ENCODE peak calls at places on chromosomes 6 and 20, in nine cellular contexts. L is substantia nigra; H is astrocyte; E is iPS DF 6.9; B is lung; Y is CD8-positive, alpha-beta memory T cell; Z is tibial nerve; N is ovary; I is hepatocyte. O is an unnamed sample.

GRCh38 chr20:23048283-23049200 is 930 bp downstream of the THBD start:
- DNase-seq in L (peak), H (peak), E (no peak), B (peak), Y (no peak), Z (peak), N (peak), I (peak), O (peak)

GRCh38 chr6:17831135-17831534 is 124.4 kb upstream of the NUP153 start:
- DNase-seq in L (peak), H (peak), E (no peak), B (no peak), Y (no peak), Z (no peak), N (no peak), I (no peak), O (no peak)

GRCh38 chr6:64250126-64250525 is 614.5 kb downstream of the PHF3 start:
- DNase-seq in L (no peak), H (no peak), E (no peak), B (no peak), Y (no peak), Z (no peak), N (no peak), I (no peak), O (no peak)

GRCh38 chr6:3625161-3625979 is 126.1 kb downstream of the PXDC1 start:
- DNase-seq in L (no peak), H (no peak), E (no peak), B (no peak), Y (no peak), Z (no peak), N (no peak), I (no peak), O (no peak)

GRCh38 chr20:38260025-38260377 is 534 bp downstream of the KIAA1755 start:
- DNase-seq in L (no peak), H (peak), E (no peak), B (no peak), Y (no peak), Z (no peak), N (no peak), I (no peak), O (no peak)

GRCh38 chr20:49658508-49658907 is 55.2 kb downstream of the B4GALT5 start:
- DNase-seq in L (no peak), H (no peak), E (no peak), B (no peak), Y (no peak), Z (no peak), N (no peak), I (no peak), O (no peak)

GRCh38 chr6:125224236-125224861 is 70.8 kb downstream of the TPD52L1 start:
- DNase-seq in L (no peak), H (peak), E (no peak), B (no peak), Y (no peak), Z (no peak), N (no peak), I (no peak), O (no peak)

GRCh38 chr6:121691126-121691540 is 255.7 kb downstream of the GJA1 start:
- DNase-seq in L (no peak), H (peak), E (no peak), B (no peak), Y (no peak), Z (no peak), N (no peak), I (no peak), O (no peak)

GRCh38 chr20:39880890-39881289 is 808.1 kb downstream of the MAFB start:
- DNase-seq in L (no peak), H (peak), E (no peak), B (no peak), Y (no peak), Z (no peak), N (no peak), I (no peak), O (no peak)

GRCh38 chr6:43248107-43248506 is 4.8 kb downstream of the TTBK1 start:
- DNase-seq in L (no peak), H (no peak), E (no peak), B (no peak), Y (no peak), Z (no peak), N (no peak), I (no peak), O (no peak)

GRCh38 chr20:54067606-54068174 is 2.7 kb downstream of the BCAS1 start:
- DNase-seq in L (no peak), H (peak), E (no peak), B (peak), Y (no peak), Z (no peak), N (no peak), I (peak), O (peak)

GRCh38 chr20:52191132-52191435 is 495 bp downstream of the ZFP64 start:
- DNase-seq in L (no peak), H (peak), E (no peak), B (peak), Y (no peak), Z (no peak), N (peak), I (no peak), O (no peak)

GRCh38 chr20:52193133-52193532 is 1.6 kb upstream of the ZFP64 start:
- DNase-seq in L (no peak), H (no peak), E (no peak), B (no peak), Y (no peak), Z (no peak), N (no peak), I (no peak), O (no peak)

GRCh38 chr20:52193886-52194545 is 2.4 kb upstream of the ZFP64 start:
- DNase-seq in L (no peak), H (no peak), E (no peak), B (no peak), Y (no peak), Z (no peak), N (no peak), I (peak), O (no peak)

GRCh38 chr20:52191436-52192295 is at the start of gene ZFP64:
- DNase-seq in L (peak), H (peak), E (no peak), B (peak), Y (peak), Z (peak), N (peak), I (peak), O (peak)

DNA sequence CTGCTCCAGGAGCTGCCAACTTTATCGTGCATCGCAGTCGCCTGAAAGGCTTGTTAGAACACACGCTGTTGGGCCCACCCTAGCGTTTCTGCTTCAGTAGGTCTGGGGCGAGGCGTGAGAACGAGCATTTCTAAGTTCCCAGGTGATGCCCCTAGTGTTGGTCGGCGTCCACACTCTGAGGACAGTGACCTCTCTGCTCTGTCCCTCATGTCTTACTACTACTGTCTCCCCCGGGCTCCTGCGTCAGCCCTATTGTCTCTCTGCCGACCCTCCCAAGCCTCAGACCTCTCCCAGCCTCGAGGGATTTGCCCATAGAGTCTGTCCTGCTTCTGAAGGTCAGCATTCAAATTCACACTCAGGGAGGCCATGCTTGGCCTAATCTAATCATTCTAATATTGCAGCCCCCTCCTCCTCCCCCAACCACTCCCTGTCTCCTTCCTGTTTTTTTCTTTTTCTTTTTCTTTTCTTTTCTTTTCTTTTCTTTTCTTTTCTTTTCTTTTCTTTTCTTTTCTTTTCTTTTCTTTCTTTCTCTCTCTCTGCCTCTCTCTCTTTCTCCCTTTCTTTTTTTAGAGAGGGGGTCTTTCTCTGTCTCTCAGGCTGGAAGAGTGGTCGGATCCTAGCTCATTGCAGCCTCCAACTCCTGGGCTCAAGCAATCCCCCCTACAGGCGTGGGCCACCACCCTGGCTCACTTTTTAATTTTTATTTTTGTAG is 873 bp upstream of the ZFP64 start:
- DNase-seq in L (peak), H (no peak), E (no peak), B (no peak), Y (no peak), Z (no peak), N (peak), I (no peak), O (no peak)
- H3K27ac ChIP-seq in L (peak), H (no peak), E (no peak), B (peak), Y (peak), Z (peak), N (peak), I (peak), O (peak)

GRCh38 chr6:160333101-160333500 is 15.1 kb upstream of the SLC22A3 start:
- DNase-seq in L (no peak), H (no peak), E (no peak), B (no peak), Y (no peak), Z (no peak), N (no peak), I (no peak), O (no peak)

GRCh38 chr6:160333841-160334240 is 14.3 kb upstream of the SLC22A3 start:
- DNase-seq in L (no peak), H (no peak), E (no peak), B (no peak), Y (no peak), Z (no peak), N (no peak), I (no peak), O (no peak)

GRCh38 chr6:160337991-160338390 is 10.2 kb upstream of the SLC22A3 start:
- DNase-seq in L (no peak), H (no peak), E (no peak), B (no peak), Y (no peak), Z (no peak), N (no peak), I (no peak), O (no peak)

GRCh38 chr6:160336200-160336599 is 12.0 kb upstream of the SLC22A3 start:
- DNase-seq in L (no peak), H (no peak), E (no peak), B (no peak), Y (no peak), Z (no peak), N (no peak), I (no peak), O (no peak)

GRCh38 chr6:160337301-160337700 is 10.9 kb upstream of the SLC22A3 start:
- DNase-seq in L (no peak), H (peak), E (no peak), B (no peak), Y (no peak), Z (no peak), N (no peak), I (no peak), O (no peak)
- H3K27ac ChIP-seq in L (no peak), H (no peak), E (no peak), B (no peak), Y (no peak), Z (no peak), N (no peak), I (no peak), O (no peak)

DNA sequence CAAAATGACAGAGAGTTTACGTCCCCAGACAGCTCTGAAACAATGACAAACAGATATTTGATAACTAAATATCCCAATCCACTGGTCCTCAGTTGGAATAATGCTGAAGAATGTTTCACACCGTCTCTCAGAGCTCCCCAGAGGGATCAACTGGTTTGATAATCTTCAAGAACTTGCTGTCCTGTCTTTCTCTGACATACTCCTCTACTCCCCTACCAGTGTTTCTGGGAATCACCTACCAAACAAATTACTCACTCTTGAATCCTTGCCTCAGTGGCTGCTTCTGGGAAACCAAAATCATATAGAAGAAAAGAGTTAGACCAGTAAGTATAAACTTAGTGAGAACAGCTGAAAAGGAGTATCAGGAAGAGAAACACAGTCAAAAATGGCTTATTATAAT is 469.7 kb upstream of the JAG1 start:
- DNase-seq in L (no peak), H (no peak), E (no peak), B (no peak), Y (no peak), Z (no peak), N (no peak), I (no peak), O (no peak)
- H3K27ac ChIP-seq in L (no peak), H (peak), E (no peak), B (no peak), Y (no peak), Z (peak), N (no peak), I (no peak), O (no peak)

GRCh38 chr6:166553563-166554271 is 32.8 kb downstream of the RAMACL start:
- DNase-seq in L (peak), H (peak), E (no peak), B (no peak), Y (no peak), Z (peak), N (no peak), I (no peak), O (no peak)
- H3K27ac ChIP-seq in L (no peak), H (peak), E (no peak), B (peak), Y (no peak), Z (peak), N (no peak), I (peak), O (peak)

GRCh38 chr6:156771047-156771446 is 6.1 kb upstream of the ARID1B start:
- DNase-seq in L (no peak), H (no peak), E (no peak), B (no peak), Y (no peak), Z (no peak), N (no peak), I (no peak), O (no peak)

GRCh38 chr6:156771761-156772160 is 5.4 kb upstream of the ARID1B start:
- DNase-seq in L (no peak), H (no peak), E (no peak), B (no peak), Y (no peak), Z (no peak), N (no peak), I (no peak), O (no peak)

GRCh38 chr6:156765117-156765516 is 12.1 kb upstream of the ARID1B start:
- DNase-seq in L (no peak), H (no peak), E (no peak), B (no peak), Y (no peak), Z (no peak), N (no peak), I (no peak), O (no peak)

GRCh38 chr6:156762547-156762946 is 14.6 kb upstream of the ARID1B start:
- DNase-seq in L (no peak), H (no peak), E (no peak), B (no peak), Y (no peak), Z (no peak), N (no peak), I (no peak), O (no peak)

DNA sequence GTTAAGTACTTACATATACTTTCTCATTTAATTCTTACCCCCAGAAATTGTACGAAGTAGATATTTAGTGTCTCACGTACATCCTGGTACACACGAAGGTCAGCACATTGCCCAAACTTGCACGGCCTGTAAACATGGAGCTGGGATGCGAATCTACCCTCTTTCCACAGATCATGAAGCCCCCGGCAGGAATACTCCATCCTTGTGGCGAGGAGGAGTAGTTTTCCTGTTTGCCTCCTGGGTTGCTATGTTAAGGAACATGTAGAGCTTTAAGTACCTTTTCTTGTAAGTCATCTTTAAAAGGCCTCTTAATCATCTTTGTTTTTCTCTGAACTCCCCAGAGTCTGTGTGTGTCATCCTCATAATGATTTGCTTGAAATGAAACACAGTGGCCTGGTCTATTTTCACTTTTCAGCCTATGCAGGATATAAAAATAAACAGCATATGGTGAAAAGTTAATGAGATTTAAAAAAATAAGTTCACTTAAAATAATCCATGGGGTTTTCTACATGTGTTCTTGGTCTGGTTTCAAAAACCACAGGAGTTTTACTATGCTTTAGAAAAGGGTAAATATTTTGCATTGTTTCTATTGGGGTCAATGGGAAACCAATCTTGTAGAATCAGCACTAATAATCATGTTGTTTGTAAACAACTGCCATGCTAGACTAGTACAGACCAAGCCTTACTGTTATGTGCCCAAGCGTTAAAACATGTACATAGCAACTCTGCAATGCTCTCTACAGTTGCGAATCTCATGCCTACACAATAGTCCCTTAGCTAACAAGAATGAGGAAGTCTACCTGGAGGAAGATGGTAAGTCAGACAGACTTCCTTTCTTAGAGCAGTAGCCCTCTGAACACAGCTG is 9.3 kb upstream of the ARID1B start:
- DNase-seq in L (no peak), H (no peak), E (no peak), B (no peak), Y (no peak), Z (no peak), N (no peak), I (no peak), O (no peak)
- H3K27ac ChIP-seq in L (no peak), H (no peak), E (no peak), B (no peak), Y (no peak), Z (no peak), N (no peak), I (no peak), O (no peak)

GRCh38 chr6:163335671-163336545 is 78.6 kb upstream of the QKI start:
- DNase-seq in L (no peak), H (no peak), E (no peak), B (peak), Y (no peak), Z (no peak), N (peak), I (no peak), O (no peak)
- H3K27ac ChIP-seq in L (peak), H (no peak), E (no peak), B (peak), Y (no peak), Z (peak), N (no peak), I (no peak), O (peak)

DNA sequence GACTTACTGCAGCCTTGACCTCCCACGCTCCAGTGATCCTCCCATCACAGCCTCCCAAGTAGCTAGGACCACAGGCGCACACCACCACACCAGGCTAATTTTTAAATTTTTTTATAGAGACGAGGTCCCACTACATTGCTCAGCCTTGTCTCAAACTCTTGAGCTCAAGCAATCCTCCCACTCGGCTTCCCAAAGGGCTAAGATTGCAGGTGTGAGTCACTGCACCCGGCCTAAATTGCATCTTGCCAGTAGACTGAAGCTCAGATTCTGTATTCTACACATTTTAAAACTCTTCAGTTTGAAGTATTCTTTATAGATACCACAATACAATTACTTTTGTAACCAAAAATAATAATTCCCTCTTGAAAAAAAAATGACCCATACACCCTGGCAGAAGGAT is 11.4 kb downstream of the NUDT3 start:
- DNase-seq in L (no peak), H (peak), E (no peak), B (no peak), Y (no peak), Z (no peak), N (no peak), I (no peak), O (no peak)
- H3K27ac ChIP-seq in L (no peak), H (no peak), E (no peak), B (no peak), Y (no peak), Z (peak), N (no peak), I (no peak), O (no peak)

GRCh38 chr6:129586815-129587214 is 123.2 kb downstream of the ARHGAP18 start:
- DNase-seq in L (no peak), H (peak), E (no peak), B (no peak), Y (no peak), Z (no peak), N (no peak), I (no peak), O (no peak)

GRCh38 chr6:129578315-129578714 is 131.7 kb downstream of the ARHGAP18 start:
- DNase-seq in L (no peak), H (no peak), E (no peak), B (no peak), Y (no peak), Z (no peak), N (no peak), I (no peak), O (no peak)

GRCh38 chr6:129583864-129584263 is 126.1 kb downstream of the ARHGAP18 start:
- DNase-seq in L (no peak), H (no peak), E (no peak), B (no peak), Y (no peak), Z (no peak), N (no peak), I (no peak), O (no peak)
- H3K27ac ChIP-seq in L (no peak), H (no peak), E (no peak), B (no peak), Y (no peak), Z (no peak), N (no peak), I (no peak), O (no peak)

O was measured in stomach.